ENCODE peak calls at places on chromosomes 13 and 19, in eight cellular contexts. Q is activated naive CD8-positive, alpha-beta T cell treated with anti-CD3 and anti-CD28 coated beads for 36 hours; J is GM23338; Z is cardiac muscle cell; P is NCI-H2171; H is foreskin fibroblast; U is NCI-H1105; B is amygdala. M is an unnamed sample.

GRCh38 chr19:11410682-11411081 is 8.4 kb downstream of the RGL3 start:
- DNase-seq in P (no peak), H (peak; percentile 30), Q (no peak), B (no peak), U (no peak), J (no peak), Z (no peak), M (no peak)

GRCh38 chr19:16429066-16429758 is 42.6 kb downstream of the EPS15L1 start:
- DNase-seq in Z (no peak), P (peak; percentile 32), U (peak; percentile 91), Q (no peak), B (peak; percentile 4), J (no peak), H (no peak), M (no peak)

GRCh38 chr19:11069451-11070009 is 19.7 kb upstream of the LDLR start:
- DNase-seq in H (no peak), B (no peak), U (no peak), Q (no peak), Z (no peak), J (peak; percentile 60), P (no peak), M (no peak)

GRCh38 chr19:17720487-17720839 is 1.2 kb downstream of the MAP1S start:
- DNase-seq in P (no peak), J (no peak), B (no peak), Z (no peak), H (peak; percentile 35), Q (no peak), U (no peak), M (no peak)

GRCh38 chr19:13366529-13367143 is 139.6 kb downstream of the CACNA1A start:
- DNase-seq in Q (no peak), U (no peak), P (no peak), H (peak; percentile 61), Z (peak; percentile 36), J (peak; percentile 82), B (no peak), M (peak; percentile 8)

GRCh38 chr19:49362048-49362925 is at the start of gene TEAD2:
- DNase-seq in B (no peak), J (peak; percentile 89), P (no peak), U (no peak), Z (peak; percentile 83), Q (no peak), H (peak; percentile 83), M (peak; percentile 16)

GRCh38 chr13:33249066-33249465 is 36.5 kb downstream of the STARD13 start:
- DNase-seq in Z (no peak), J (no peak), U (no peak), P (no peak), B (no peak), H (peak; percentile 47), Q (no peak), M (no peak)

GRCh38 chr13:66009241-66009640 is 1220.9 kb downstream of the PCDH9 start:
- DNase-seq in H (no peak), J (no peak), P (no peak), U (no peak), Z (no peak), Q (no peak), B (no peak), M (no peak)

GRCh38 chr13:83312194-83312593 is 570.1 kb downstream of the SLITRK1 start:
- DNase-seq in U (no peak), H (peak; percentile 42), P (no peak), Z (no peak), J (no peak), Q (no peak), B (no peak), M (no peak)

GRCh38 chr13:52195052-52195837 is 35.8 kb upstream of the NEK3 start:
- DNase-seq in Q (peak; percentile 59), Z (no peak), H (peak; percentile 90), P (no peak), U (no peak), B (peak; percentile 25), J (peak; percentile 93), M (no peak)

GRCh38 chr19:16541526-16542044 is 652 bp downstream of the CHERP start:
- DNase-seq in Z (peak; percentile 50), H (no peak), B (no peak), J (peak; percentile 48), Q (no peak), P (no peak), U (no peak), M (no peak)

GRCh38 chr13:50731400-50731799 is 112.1 kb downstream of the DLEU7 start:
- DNase-seq in H (peak; percentile 80), J (no peak), U (peak; percentile 35), B (no peak), P (peak; percentile 72), Q (no peak), Z (no peak), M (peak; percentile 77)

GRCh38 chr13:98195054-98195791 is 18.2 kb upstream of the RNF113B start:
- DNase-seq in Q (no peak), J (no peak), H (no peak), P (no peak), Z (no peak), U (no peak), B (no peak), M (no peak)

GRCh38 chr13:75178436-75178835 is 303.5 kb downstream of the TBC1D4 start:
- DNase-seq in Z (no peak), B (no peak), P (peak; percentile 41), J (no peak), Q (no peak), U (no peak), H (no peak), M (no peak)

GRCh38 chr19:52464798-52465470 is 11.6 kb downstream of the ZNF578 start:
- DNase-seq in Z (peak; percentile 66), P (no peak), U (peak; percentile 64), J (peak; percentile 94), B (no peak), Q (no peak), H (no peak), M (no peak)

GRCh38 chr19:47653856-47654255 is 44.9 kb downstream of the BICRA start:
- DNase-seq in Q (no peak), Z (no peak), U (no peak), J (no peak), H (no peak), B (no peak), P (no peak), M (no peak)

GRCh38 chr19:41297628-41298326 is 12.2 kb upstream of the CCDC97 start:
- DNase-seq in P (no peak), B (no peak), J (no peak), U (no peak), Z (no peak), H (no peak), Q (no peak), M (no peak)

GRCh38 chr13:111515648-111516047 is 195.2 kb downstream of the TEX29 start:
- DNase-seq in Z (no peak), Q (no peak), B (no peak), P (no peak), U (no peak), H (no peak), J (no peak), M (no peak)

GRCh38 chr13:110319397-110319773 is 12.3 kb downstream of the COL4A2 start:
- DNase-seq in U (no peak), J (no peak), P (no peak), Q (no peak), Z (no peak), B (no peak), H (no peak), M (no peak)

GRCh38 chr19:47779524-47780214 is 1.2 kb downstream of the SELENOW start:
- DNase-seq in Q (no peak), J (no peak), B (no peak), P (no peak), H (peak; percentile 45), U (no peak), Z (peak; percentile 94), M (no peak)